ENCODE peak calls at places on chromosomes 13 and 19, in eight cellular contexts. One of them, this sample, is unnamed.

GRCh38 chr13:101265934-101266333 is 150.4 kb downstream of the NALCN start:
- DNase-seq in heart left ventricle: no peak
- DNase-seq in AG08396: no peak
- DNase-seq in Daoy: no peak
- DNase-seq in pulmonary artery endothelial cell: no peak
- DNase-seq in GOT3: no peak
- DNase-seq in right atrium auricular region: no peak
- DNase-seq in RPMI8226: no peak
- DNase-seq in this sample: no peak

GRCh38 chr13:41700790-41701310 is 243.5 kb downstream of the RGCC start:
- DNase-seq in right atrium auricular region: no peak
- DNase-seq in AG08396: peak
- DNase-seq in heart left ventricle: peak
- DNase-seq in Daoy: peak
- DNase-seq in pulmonary artery endothelial cell: peak
- DNase-seq in RPMI8226: peak
- DNase-seq in GOT3: no peak
- DNase-seq in this sample: no peak

GRCh38 chr13:97122381-97122996 is 99.6 kb upstream of the MBNL2 start:
- DNase-seq in Daoy: peak
- DNase-seq in heart left ventricle: no peak
- DNase-seq in GOT3: no peak
- DNase-seq in RPMI8226: no peak
- DNase-seq in pulmonary artery endothelial cell: peak
- DNase-seq in right atrium auricular region: no peak
- DNase-seq in AG08396: no peak
- DNase-seq in this sample: no peak

GRCh38 chr19:46515879-46516350 is 20.2 kb upstream of the PNMA8B start:
- DNase-seq in Daoy: peak
- DNase-seq in pulmonary artery endothelial cell: no peak
- DNase-seq in RPMI8226: peak
- DNase-seq in AG08396: peak
- DNase-seq in right atrium auricular region: no peak
- DNase-seq in heart left ventricle: no peak
- DNase-seq in GOT3: no peak
- DNase-seq in this sample: peak

GRCh38 chr19:5116292-5116691 is 147.4 kb downstream of the KDM4B start:
- DNase-seq in Daoy: no peak
- DNase-seq in AG08396: no peak
- DNase-seq in RPMI8226: no peak
- DNase-seq in right atrium auricular region: no peak
- DNase-seq in pulmonary artery endothelial cell: no peak
- DNase-seq in heart left ventricle: no peak
- DNase-seq in GOT3: no peak
- DNase-seq in this sample: no peak

GRCh38 chr13:64718116-64718515 is 2512.0 kb downstream of the PCDH9 start:
- DNase-seq in right atrium auricular region: no peak
- DNase-seq in pulmonary artery endothelial cell: no peak
- DNase-seq in GOT3: no peak
- DNase-seq in RPMI8226: no peak
- DNase-seq in Daoy: no peak
- DNase-seq in heart left ventricle: no peak
- DNase-seq in AG08396: no peak
- DNase-seq in this sample: no peak

GRCh38 chr19:45613926-45614725 is 12.1 kb upstream of the GPR4 start:
- DNase-seq in RPMI8226: no peak
- DNase-seq in pulmonary artery endothelial cell: peak
- DNase-seq in Daoy: peak
- DNase-seq in AG08396: peak
- DNase-seq in right atrium auricular region: no peak
- DNase-seq in GOT3: no peak
- DNase-seq in heart left ventricle: no peak
- DNase-seq in this sample: no peak

GRCh38 chr13:75458696-75459422 is 23.1 kb downstream of the TBC1D4 start:
- DNase-seq in heart left ventricle: peak
- DNase-seq in Daoy: no peak
- DNase-seq in pulmonary artery endothelial cell: no peak
- DNase-seq in GOT3: no peak
- DNase-seq in right atrium auricular region: no peak
- DNase-seq in AG08396: no peak
- DNase-seq in RPMI8226: no peak
- DNase-seq in this sample: peak

GRCh38 chr13:51257187-51257586 is 35.0 kb downstream of the FAM124A start:
- DNase-seq in AG08396: no peak
- DNase-seq in heart left ventricle: no peak
- DNase-seq in Daoy: no peak
- DNase-seq in pulmonary artery endothelial cell: no peak
- DNase-seq in right atrium auricular region: no peak
- DNase-seq in GOT3: no peak
- DNase-seq in RPMI8226: no peak
- DNase-seq in this sample: no peak

GRCh38 chr13:103328899-103329298 is 262.7 kb upstream of the SLC10A2 start:
- DNase-seq in pulmonary artery endothelial cell: no peak
- DNase-seq in AG08396: no peak
- DNase-seq in heart left ventricle: no peak
- DNase-seq in right atrium auricular region: no peak
- DNase-seq in GOT3: no peak
- DNase-seq in RPMI8226: no peak
- DNase-seq in Daoy: no peak
- DNase-seq in this sample: no peak

GRCh38 chr19:1264801-1265610 is 4.1 kb upstream of the CIRBP start:
- DNase-seq in GOT3: no peak
- DNase-seq in AG08396: peak
- DNase-seq in heart left ventricle: peak
- DNase-seq in RPMI8226: no peak
- DNase-seq in right atrium auricular region: peak
- DNase-seq in Daoy: peak
- DNase-seq in pulmonary artery endothelial cell: no peak
- DNase-seq in this sample: peak

GRCh38 chr13:38941353-38941945 is 49.2 kb downstream of the STOML3 start:
- DNase-seq in RPMI8226: no peak
- DNase-seq in right atrium auricular region: no peak
- DNase-seq in AG08396: no peak
- DNase-seq in heart left ventricle: no peak
- DNase-seq in GOT3: no peak
- DNase-seq in Daoy: no peak
- DNase-seq in pulmonary artery endothelial cell: no peak
- DNase-seq in this sample: no peak

GRCh38 chr13:101049166-101049850 is 367.0 kb downstream of the NALCN start:
- DNase-seq in Daoy: no peak
- DNase-seq in right atrium auricular region: no peak
- DNase-seq in AG08396: no peak
- DNase-seq in GOT3: no peak
- DNase-seq in heart left ventricle: no peak
- DNase-seq in pulmonary artery endothelial cell: no peak
- DNase-seq in RPMI8226: no peak
- DNase-seq in this sample: no peak

GRCh38 chr13:113853518-113854237 is 10.2 kb downstream of the GAS6 start:
- DNase-seq in RPMI8226: peak
- DNase-seq in Daoy: no peak
- DNase-seq in GOT3: no peak
- DNase-seq in heart left ventricle: peak
- DNase-seq in right atrium auricular region: peak
- DNase-seq in pulmonary artery endothelial cell: no peak
- DNase-seq in AG08396: no peak
- DNase-seq in this sample: no peak

GRCh38 chr19:815079-815774 is 6.5 kb downstream of the PLPPR3 start:
- DNase-seq in GOT3: no peak
- DNase-seq in RPMI8226: no peak
- DNase-seq in heart left ventricle: no peak
- DNase-seq in AG08396: no peak
- DNase-seq in right atrium auricular region: no peak
- DNase-seq in pulmonary artery endothelial cell: no peak
- DNase-seq in Daoy: no peak
- DNase-seq in this sample: no peak

GRCh38 chr19:47663911-47664771 is 49.1 kb upstream of the EHD2 start:
- DNase-seq in GOT3: peak
- DNase-seq in pulmonary artery endothelial cell: peak
- DNase-seq in AG08396: peak
- DNase-seq in right atrium auricular region: peak
- DNase-seq in Daoy: peak
- DNase-seq in heart left ventricle: peak
- DNase-seq in RPMI8226: no peak
- DNase-seq in this sample: no peak

GRCh38 chr13:83221813-83222241 is 660.4 kb downstream of the SLITRK1 start:
- DNase-seq in RPMI8226: peak
- DNase-seq in right atrium auricular region: no peak
- DNase-seq in Daoy: no peak
- DNase-seq in GOT3: no peak
- DNase-seq in AG08396: peak
- DNase-seq in pulmonary artery endothelial cell: no peak
- DNase-seq in heart left ventricle: no peak
- DNase-seq in this sample: no peak

GRCh38 chr19:37991176-37991835 is 84.3 kb downstream of the SIPA1L3 start:
- DNase-seq in heart left ventricle: no peak
- DNase-seq in GOT3: no peak
- DNase-seq in pulmonary artery endothelial cell: no peak
- DNase-seq in right atrium auricular region: no peak
- DNase-seq in AG08396: no peak
- DNase-seq in RPMI8226: no peak
- DNase-seq in Daoy: no peak
- DNase-seq in this sample: no peak

GRCh38 chr13:88919970-88920628 is 1248.9 kb downstream of the SLITRK5 start:
- DNase-seq in AG08396: no peak
- DNase-seq in Daoy: no peak
- DNase-seq in right atrium auricular region: no peak
- DNase-seq in GOT3: no peak
- DNase-seq in pulmonary artery endothelial cell: no peak
- DNase-seq in RPMI8226: no peak
- DNase-seq in heart left ventricle: no peak
- DNase-seq in this sample: no peak

GRCh38 chr13:33373624-33374023 is 88.1 kb upstream of the STARD13 start:
- DNase-seq in Daoy: no peak
- DNase-seq in AG08396: no peak
- DNase-seq in GOT3: no peak
- DNase-seq in pulmonary artery endothelial cell: no peak
- DNase-seq in right atrium auricular region: no peak
- DNase-seq in heart left ventricle: no peak
- DNase-seq in RPMI8226: no peak
- DNase-seq in this sample: no peak

GRCh38 chr19:45508931-45509691 is 1.8 kb downstream of the VASP start:
- DNase-seq in right atrium auricular region: peak
- DNase-seq in heart left ventricle: peak
- DNase-seq in RPMI8226: peak
- DNase-seq in Daoy: peak
- DNase-seq in pulmonary artery endothelial cell: peak
- DNase-seq in GOT3: no peak
- DNase-seq in AG08396: peak
- DNase-seq in this sample: peak

GRCh38 chr19:19514881-19515763 is at the start of gene TSSK6:
- DNase-seq in Daoy: no peak
- DNase-seq in pulmonary artery endothelial cell: no peak
- DNase-seq in RPMI8226: no peak
- DNase-seq in heart left ventricle: no peak
- DNase-seq in GOT3: no peak
- DNase-seq in right atrium auricular region: no peak
- DNase-seq in AG08396: no peak
- DNase-seq in this sample: no peak

GRCh38 chr13:84500016-84500415 is 617.7 kb upstream of the SLITRK1 start:
- DNase-seq in AG08396: no peak
- DNase-seq in GOT3: no peak
- DNase-seq in RPMI8226: no peak
- DNase-seq in Daoy: no peak
- DNase-seq in right atrium auricular region: no peak
- DNase-seq in pulmonary artery endothelial cell: no peak
- DNase-seq in heart left ventricle: no peak
- DNase-seq in this sample: no peak

GRCh38 chr13:23915308-23915707 is 18.0 kb upstream of the C1QTNF9B start:
- DNase-seq in RPMI8226: no peak
- DNase-seq in pulmonary artery endothelial cell: no peak
- DNase-seq in right atrium auricular region: no peak
- DNase-seq in AG08396: no peak
- DNase-seq in GOT3: no peak
- DNase-seq in Daoy: no peak
- DNase-seq in heart left ventricle: no peak
- DNase-seq in this sample: no peak

GRCh38 chr19:16249826-16250434 is 52.2 kb downstream of the AP1M1 start:
- DNase-seq in pulmonary artery endothelial cell: no peak
- DNase-seq in AG08396: no peak
- DNase-seq in right atrium auricular region: no peak
- DNase-seq in Daoy: no peak
- DNase-seq in GOT3: no peak
- DNase-seq in RPMI8226: no peak
- DNase-seq in heart left ventricle: no peak
- DNase-seq in this sample: no peak

GRCh38 chr13:90547272-90547790 is 800.2 kb upstream of the MIR17HG start:
- DNase-seq in right atrium auricular region: no peak
- DNase-seq in Daoy: no peak
- DNase-seq in GOT3: no peak
- DNase-seq in heart left ventricle: no peak
- DNase-seq in AG08396: no peak
- DNase-seq in pulmonary artery endothelial cell: no peak
- DNase-seq in RPMI8226: no peak
- DNase-seq in this sample: no peak

GRCh38 chr19:29372921-29373797 is 152.6 kb upstream of the VSTM2B start:
- DNase-seq in Daoy: no peak
- DNase-seq in AG08396: peak
- DNase-seq in pulmonary artery endothelial cell: no peak
- DNase-seq in heart left ventricle: no peak
- DNase-seq in GOT3: no peak
- DNase-seq in right atrium auricular region: peak
- DNase-seq in RPMI8226: no peak
- DNase-seq in this sample: no peak

GRCh38 chr13:95644611-95645052 is at the start of gene DZIP1:
- DNase-seq in right atrium auricular region: peak
- DNase-seq in GOT3: peak
- DNase-seq in RPMI8226: peak
- DNase-seq in Daoy: peak
- DNase-seq in heart left ventricle: peak
- DNase-seq in pulmonary artery endothelial cell: peak
- DNase-seq in AG08396: peak
- DNase-seq in this sample: peak

GRCh38 chr19:12757544-12758274 is 6.1 kb downstream of the BEST2 start:
- DNase-seq in Daoy: peak
- DNase-seq in GOT3: peak
- DNase-seq in AG08396: peak
- DNase-seq in RPMI8226: peak
- DNase-seq in pulmonary artery endothelial cell: no peak
- DNase-seq in heart left ventricle: peak
- DNase-seq in right atrium auricular region: peak
- DNase-seq in this sample: peak